ENCODE peak calls at places on chromosomes 13 and 19, in seven cellular contexts. One of them, this sample, is unnamed.

GRCh38 chr13:27170521-27171243 is 929 bp downstream of the USP12 start:
- DNase-seq in uterus: peak; percentile 46
- DNase-seq in prostate gland: peak; percentile 20
- DNase-seq in colonic mucosa: peak; percentile 50
- DNase-seq in thoracic aorta: no peak
- DNase-seq in tibial nerve: no peak
- DNase-seq in astrocyte: no peak
- DNase-seq in this sample: peak; percentile 49

GRCh38 chr13:60663788-60664187 is 266.8 kb downstream of the TDRD3 start:
- DNase-seq in uterus: no peak
- DNase-seq in prostate gland: no peak
- DNase-seq in colonic mucosa: no peak
- DNase-seq in thoracic aorta: no peak
- DNase-seq in tibial nerve: no peak
- DNase-seq in astrocyte: no peak
- DNase-seq in this sample: no peak

GRCh38 chr19:10766681-10767201 is 48.9 kb downstream of the DNM2 start:
- DNase-seq in uterus: no peak
- DNase-seq in prostate gland: no peak
- DNase-seq in colonic mucosa: no peak
- DNase-seq in thoracic aorta: no peak
- DNase-seq in tibial nerve: no peak
- DNase-seq in astrocyte: peak; percentile 26
- DNase-seq in this sample: no peak

GRCh38 chr13:44726777-44727176 is 150.6 kb upstream of the TSC22D1 start:
- DNase-seq in uterus: no peak
- DNase-seq in prostate gland: no peak
- DNase-seq in colonic mucosa: peak; percentile 42
- DNase-seq in thoracic aorta: no peak
- DNase-seq in tibial nerve: no peak
- DNase-seq in astrocyte: no peak
- DNase-seq in this sample: peak; percentile 32

GRCh38 chr19:43581467-43581866 is 5.9 kb downstream of the PINLYP start:
- DNase-seq in uterus: no peak
- DNase-seq in prostate gland: no peak
- DNase-seq in colonic mucosa: no peak
- DNase-seq in thoracic aorta: no peak
- DNase-seq in tibial nerve: no peak
- DNase-seq in astrocyte: no peak
- DNase-seq in this sample: no peak

GRCh38 chr13:100330662-100331061 is 241.8 kb downstream of the PCCA start:
- DNase-seq in uterus: no peak
- DNase-seq in prostate gland: no peak
- DNase-seq in colonic mucosa: no peak
- DNase-seq in thoracic aorta: no peak
- DNase-seq in tibial nerve: no peak
- DNase-seq in astrocyte: no peak
- DNase-seq in this sample: no peak

GRCh38 chr13:83620535-83621220 is 261.6 kb downstream of the SLITRK1 start:
- DNase-seq in uterus: no peak
- DNase-seq in prostate gland: no peak
- DNase-seq in colonic mucosa: no peak
- DNase-seq in thoracic aorta: no peak
- DNase-seq in tibial nerve: no peak
- DNase-seq in astrocyte: peak; percentile 36
- DNase-seq in this sample: no peak

GRCh38 chr19:38266981-38267597 is 2.7 kb downstream of the SPINT2 start:
- DNase-seq in uterus: no peak
- DNase-seq in prostate gland: no peak
- DNase-seq in colonic mucosa: peak; percentile 70
- DNase-seq in thoracic aorta: no peak
- DNase-seq in tibial nerve: no peak
- DNase-seq in astrocyte: peak; percentile 68
- DNase-seq in this sample: peak; percentile 45

GRCh38 chr13:80006940-80007339 is 334.0 kb downstream of the SPRY2 start:
- DNase-seq in uterus: no peak
- DNase-seq in prostate gland: no peak
- DNase-seq in colonic mucosa: no peak
- DNase-seq in thoracic aorta: no peak
- DNase-seq in tibial nerve: no peak
- DNase-seq in astrocyte: no peak
- DNase-seq in this sample: no peak

GRCh38 chr19:39934584-39935233 is at the start of gene FCGBP:
- DNase-seq in uterus: no peak
- DNase-seq in prostate gland: no peak
- DNase-seq in colonic mucosa: peak; percentile 91
- DNase-seq in thoracic aorta: no peak
- DNase-seq in tibial nerve: no peak
- DNase-seq in astrocyte: no peak
- DNase-seq in this sample: no peak

GRCh38 chr19:16208064-16208759 is 10.5 kb downstream of the AP1M1 start:
- DNase-seq in uterus: no peak
- DNase-seq in prostate gland: no peak
- DNase-seq in colonic mucosa: no peak
- DNase-seq in thoracic aorta: no peak
- DNase-seq in tibial nerve: no peak
- DNase-seq in astrocyte: no peak
- DNase-seq in this sample: no peak

GRCh38 chr13:97986841-97987240 is 33.4 kb downstream of the IPO5 start:
- DNase-seq in uterus: no peak
- DNase-seq in prostate gland: no peak
- DNase-seq in colonic mucosa: no peak
- DNase-seq in thoracic aorta: no peak
- DNase-seq in tibial nerve: no peak
- DNase-seq in astrocyte: no peak
- DNase-seq in this sample: no peak

GRCh38 chr19:33500991-33501390 is 20.6 kb downstream of the PEPD start:
- DNase-seq in uterus: no peak
- DNase-seq in prostate gland: no peak
- DNase-seq in colonic mucosa: no peak
- DNase-seq in thoracic aorta: no peak
- DNase-seq in tibial nerve: no peak
- DNase-seq in astrocyte: no peak
- DNase-seq in this sample: no peak

GRCh38 chr13:73158851-73159250 is 100.0 kb downstream of the KLF5 start:
- DNase-seq in uterus: no peak
- DNase-seq in prostate gland: no peak
- DNase-seq in colonic mucosa: no peak
- DNase-seq in thoracic aorta: no peak
- DNase-seq in tibial nerve: no peak
- DNase-seq in astrocyte: peak; percentile 72
- DNase-seq in this sample: no peak

GRCh38 chr13:30968734-30969335 is 36.4 kb downstream of the TEX26 start:
- DNase-seq in uterus: no peak
- DNase-seq in prostate gland: no peak
- DNase-seq in colonic mucosa: no peak
- DNase-seq in thoracic aorta: no peak
- DNase-seq in tibial nerve: no peak
- DNase-seq in astrocyte: peak; percentile 79
- DNase-seq in this sample: no peak

GRCh38 chr13:110681868-110682550 is 23.9 kb downstream of the CARS2 start:
- DNase-seq in uterus: no peak
- DNase-seq in prostate gland: no peak
- DNase-seq in colonic mucosa: no peak
- DNase-seq in thoracic aorta: no peak
- DNase-seq in tibial nerve: no peak
- DNase-seq in astrocyte: no peak
- DNase-seq in this sample: no peak

GRCh38 chr19:49851456-49852259 is 699 bp downstream of the PTOV1 start:
- DNase-seq in uterus: peak; percentile 51
- DNase-seq in prostate gland: no peak
- DNase-seq in colonic mucosa: peak; percentile 52
- DNase-seq in thoracic aorta: no peak
- DNase-seq in tibial nerve: no peak
- DNase-seq in astrocyte: no peak
- DNase-seq in this sample: no peak

DNA sequence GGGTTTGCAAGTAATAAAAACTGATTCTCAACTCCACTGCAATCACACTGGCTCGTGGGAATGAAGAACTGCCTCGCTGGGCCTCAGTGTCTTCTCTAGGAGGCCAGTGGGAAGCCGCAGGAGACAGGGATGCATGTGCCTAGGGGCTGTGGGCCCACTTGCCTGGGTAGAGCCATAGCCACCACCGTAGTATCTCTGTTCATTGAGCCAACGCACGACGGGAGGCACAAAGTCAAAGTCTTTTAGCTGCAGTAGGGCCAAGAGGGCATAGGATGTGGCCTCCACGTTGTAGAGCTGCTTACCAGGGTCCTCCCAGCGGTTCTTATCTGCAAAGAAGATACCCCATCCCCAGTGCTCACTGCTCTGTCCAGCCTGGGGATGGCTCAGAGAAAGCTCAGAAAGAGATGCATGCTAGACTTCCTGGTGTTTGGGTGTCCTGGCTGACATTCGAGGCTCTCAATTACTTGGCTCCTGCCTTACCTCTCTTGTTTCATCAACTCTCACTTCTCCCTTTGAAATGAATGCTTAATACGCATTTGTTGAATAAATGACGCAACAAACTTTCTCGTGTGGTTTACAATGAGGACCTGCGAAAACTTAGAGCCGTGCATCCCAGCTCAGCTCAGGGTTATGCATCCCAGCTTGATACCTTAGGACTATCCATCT is 16.1 kb upstream of the TNFSF14 start:
- DNase-seq in uterus: no peak
- DNase-seq in prostate gland: no peak
- DNase-seq in colonic mucosa: no peak
- DNase-seq in thoracic aorta: no peak
- DNase-seq in tibial nerve: no peak
- DNase-seq in astrocyte: no peak
- DNase-seq in this sample: no peak
- TF ChIP-seq CTCF in uterus: no peak
- TF ChIP-seq CTCF in prostate gland: no peak
- TF ChIP-seq CTCF in colonic mucosa: no peak
- TF ChIP-seq CTCF in thoracic aorta: no peak
- TF ChIP-seq CTCF in tibial nerve: no peak
- TF ChIP-seq CTCF in astrocyte: no peak
- TF ChIP-seq CTCF in this sample: no peak

GRCh38 chr19:2199215-2199614 is 35.5 kb downstream of the DOT1L start:
- DNase-seq in uterus: no peak
- DNase-seq in prostate gland: no peak
- DNase-seq in colonic mucosa: no peak
- DNase-seq in thoracic aorta: no peak
- DNase-seq in tibial nerve: no peak
- DNase-seq in astrocyte: no peak
- DNase-seq in this sample: no peak
- H3K27ac ChIP-seq in uterus: no peak overlapping the region
- H3K27ac ChIP-seq in prostate gland: no peak overlapping the region
- H3K27ac ChIP-seq in colonic mucosa: no peak overlapping the region
- H3K27ac ChIP-seq in thoracic aorta: no peak overlapping the region
- H3K27ac ChIP-seq in tibial nerve: no peak overlapping the region
- H3K27ac ChIP-seq in astrocyte: no peak overlapping the region
- H3K27ac ChIP-seq in this sample: no peak overlapping the region

GRCh38 chr19:47598407-47599349 is 10.3 kb upstream of the BICRA start:
- DNase-seq in uterus: peak; percentile 75
- DNase-seq in prostate gland: peak; percentile 25
- DNase-seq in colonic mucosa: peak; percentile 53
- DNase-seq in thoracic aorta: peak; percentile 55
- DNase-seq in tibial nerve: no peak
- DNase-seq in astrocyte: peak; percentile 94
- DNase-seq in this sample: peak; percentile 78
- H3K4me3 ChIP-seq in uterus: peak overlapping the region; percentile 30
- H3K4me3 ChIP-seq in prostate gland: peak overlapping the region; percentile 4
- H3K4me3 ChIP-seq in colonic mucosa: peak overlapping the region; percentile 11
- H3K4me3 ChIP-seq in thoracic aorta: peak overlapping the region; percentile 91
- H3K4me3 ChIP-seq in tibial nerve: peak overlapping the region; percentile 9
- H3K4me3 ChIP-seq in astrocyte: peak overlapping the region; percentile 60
- H3K4me3 ChIP-seq in this sample: peak overlapping the region; percentile 80

GRCh38 chr13:108306768-108307332 is 37.3 kb downstream of the TNFSF13B start:
- DNase-seq in uterus: no peak
- DNase-seq in prostate gland: no peak
- DNase-seq in colonic mucosa: no peak
- DNase-seq in thoracic aorta: no peak
- DNase-seq in tibial nerve: no peak
- DNase-seq in astrocyte: peak; percentile 8
- DNase-seq in this sample: no peak

GRCh38 chr13:108304170-108305068 is 34.9 kb downstream of the TNFSF13B start:
- DNase-seq in uterus: no peak
- DNase-seq in prostate gland: no peak
- DNase-seq in colonic mucosa: no peak
- DNase-seq in thoracic aorta: no peak
- DNase-seq in tibial nerve: no peak
- DNase-seq in astrocyte: no peak
- DNase-seq in this sample: no peak

GRCh38 chr13:108302279-108302678 is 32.8 kb downstream of the TNFSF13B start:
- DNase-seq in uterus: no peak
- DNase-seq in prostate gland: no peak
- DNase-seq in colonic mucosa: no peak
- DNase-seq in thoracic aorta: no peak
- DNase-seq in tibial nerve: no peak
- DNase-seq in astrocyte: peak; percentile 34
- DNase-seq in this sample: no peak

GRCh38 chr13:108305655-108306054 is 36.1 kb downstream of the TNFSF13B start:
- DNase-seq in uterus: no peak
- DNase-seq in prostate gland: no peak
- DNase-seq in colonic mucosa: no peak
- DNase-seq in thoracic aorta: no peak
- DNase-seq in tibial nerve: no peak
- DNase-seq in astrocyte: no peak
- DNase-seq in this sample: no peak
- TF ChIP-seq CTCF in uterus: no peak
- TF ChIP-seq CTCF in prostate gland: no peak
- TF ChIP-seq CTCF in colonic mucosa: no peak
- TF ChIP-seq CTCF in thoracic aorta: no peak
- TF ChIP-seq CTCF in tibial nerve: no peak
- TF ChIP-seq CTCF in astrocyte: no peak
- TF ChIP-seq CTCF in this sample: no peak

GRCh38 chr13:24982333-24982999 is 113.5 kb upstream of the PABPC3 start:
- DNase-seq in uterus: no peak
- DNase-seq in prostate gland: no peak
- DNase-seq in colonic mucosa: peak; percentile 61
- DNase-seq in thoracic aorta: no peak
- DNase-seq in tibial nerve: no peak
- DNase-seq in astrocyte: no peak
- DNase-seq in this sample: no peak
- H3K27ac ChIP-seq in uterus: no peak overlapping the region
- H3K27ac ChIP-seq in prostate gland: no peak overlapping the region
- H3K27ac ChIP-seq in colonic mucosa: peak overlapping the region; percentile 53
- H3K27ac ChIP-seq in thoracic aorta: no peak overlapping the region
- H3K27ac ChIP-seq in tibial nerve: no peak overlapping the region
- H3K27ac ChIP-seq in astrocyte: no peak overlapping the region
- H3K27ac ChIP-seq in this sample: no peak overlapping the region

GRCh38 chr19:5850743-5851293 is 431 bp downstream of the FUT3 start:
- DNase-seq in uterus: peak; percentile 57
- DNase-seq in prostate gland: no peak
- DNase-seq in colonic mucosa: peak; percentile 62
- DNase-seq in thoracic aorta: no peak
- DNase-seq in tibial nerve: no peak
- DNase-seq in astrocyte: peak; percentile 46
- DNase-seq in this sample: peak; percentile 78

GRCh38 chr19:5850189-5850588 is 1.1 kb downstream of the FUT3 start:
- DNase-seq in uterus: no peak
- DNase-seq in prostate gland: no peak
- DNase-seq in colonic mucosa: peak; percentile 65
- DNase-seq in thoracic aorta: no peak
- DNase-seq in tibial nerve: no peak
- DNase-seq in astrocyte: no peak
- DNase-seq in this sample: peak; percentile 64

DNA sequence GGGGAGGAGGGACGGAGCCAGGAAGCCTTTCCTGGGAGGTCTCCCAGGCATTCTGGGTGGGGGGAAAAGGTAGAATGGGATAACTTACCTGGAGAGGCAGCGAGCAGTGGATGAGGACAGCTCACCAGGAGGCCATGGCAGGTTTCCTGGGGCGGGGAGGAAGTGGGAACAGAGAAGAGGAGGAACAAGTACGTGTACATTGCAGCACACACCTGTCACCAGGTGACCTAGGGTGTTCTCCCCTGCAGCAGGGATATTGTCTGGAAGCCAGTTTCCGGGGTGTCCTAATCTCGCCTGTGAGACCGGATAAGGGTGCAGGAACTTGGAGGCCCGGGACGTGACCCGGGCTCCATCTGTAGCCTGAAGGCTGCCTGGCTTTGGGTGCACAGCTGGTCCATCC is at the start of gene FUT3:
- DNase-seq in uterus: no peak
- DNase-seq in prostate gland: no peak
- DNase-seq in colonic mucosa: peak; percentile 87
- DNase-seq in thoracic aorta: no peak
- DNase-seq in tibial nerve: no peak
- DNase-seq in astrocyte: no peak
- DNase-seq in this sample: peak; percentile 91
- H3K4me3 ChIP-seq in uterus: no peak within 1 kb of the TSS
- H3K4me3 ChIP-seq in prostate gland: no peak within 1 kb of the TSS
- H3K4me3 ChIP-seq in colonic mucosa: peak within 1 kb of the TSS; percentile 31
- H3K4me3 ChIP-seq in thoracic aorta: no peak within 1 kb of the TSS
- H3K4me3 ChIP-seq in tibial nerve: no peak within 1 kb of the TSS
- H3K4me3 ChIP-seq in astrocyte: no peak within 1 kb of the TSS
- H3K4me3 ChIP-seq in this sample: peak within 1 kb of the TSS; percentile 73